ENCODE peak calls at places on chromosomes 5 and 9, in ten cellular contexts. X is AG10803; M is stimulated activated CD8-positive, alpha-beta memory T cell treated with anti-CD3 and anti-CD28 coated beads, Interleukin-4, amount 100 ng/mL, for 24 hours; D is KBM-7; I is mesendoderm; J is activated CD4-positive, alpha-beta T cell treated with anti-CD3 and anti-CD28 coated beads for 24 hours; S is lower leg skin; O is non-pigmented ciliary epithelial cell; V is activated CD4-positive, alpha-beta memory T cell treated with anti-CD3 and anti-CD28 coated beads for 36 hours; H is effector memory CD8-positive, alpha-beta T cell. Z is an unnamed sample.

GRCh38 chr9:114348906-114349482 is 19.3 kb downstream of the ORM2 start:
- DNase-seq in D (peak), J (peak), M (peak), S (peak), H (no peak), O (peak), V (peak), I (peak), X (peak), Z (peak)

GRCh38 chr5:43608406-43608805 is 5.4 kb downstream of the NNT start:
- DNase-seq in S (no peak), I (no peak), O (no peak), V (no peak), H (no peak), X (no peak), M (no peak), D (no peak), J (no peak), Z (no peak)

GRCh38 chr5:125439243-125439642 is 692.8 kb upstream of the ZNF608 start:
- DNase-seq in I (peak), H (no peak), O (no peak), J (no peak), S (no peak), D (no peak), V (no peak), M (no peak), X (no peak), Z (no peak)

GRCh38 chr5:125699860-125700259 is 723.3 kb upstream of the GRAMD2B start:
- DNase-seq in H (no peak), X (no peak), I (no peak), M (no peak), J (no peak), O (no peak), S (no peak), D (no peak), V (no peak), Z (no peak)

GRCh38 chr9:19720374-19720773 is 68.5 kb downstream of the SLC24A2 start:
- DNase-seq in O (peak), I (peak), X (peak), J (no peak), H (no peak), D (peak), V (no peak), S (no peak), M (no peak), Z (no peak)

GRCh38 chr9:108850293-108850897 is 5.4 kb downstream of the ACTL7B start:
- DNase-seq in D (no peak), V (no peak), M (no peak), H (no peak), S (no peak), I (peak), O (no peak), X (peak), J (no peak), Z (no peak)

GRCh38 chr5:116025831-116026230 is 6.4 kb upstream of the ARL14EPL start:
- DNase-seq in I (no peak), O (no peak), V (no peak), H (no peak), X (no peak), J (no peak), S (no peak), D (no peak), M (no peak), Z (no peak)

GRCh38 chr5:144135113-144135762 is 35.2 kb downstream of the YIPF5 start:
- DNase-seq in O (no peak), V (no peak), S (no peak), M (no peak), H (no peak), X (no peak), D (no peak), J (no peak), I (no peak), Z (no peak)

GRCh38 chr9:123678038-123678877 is 251.7 kb downstream of the DENND1A start:
- DNase-seq in O (no peak), D (no peak), X (no peak), H (no peak), S (no peak), J (no peak), V (no peak), M (no peak), I (no peak), Z (no peak)

GRCh38 chr9:84996049-84996448 is 326.5 kb downstream of the NTRK2 start:
- DNase-seq in J (no peak), D (no peak), I (no peak), V (no peak), X (peak), S (no peak), H (no peak), M (no peak), O (no peak), Z (no peak)

GRCh38 chr5:62621280-62621679 is 42.7 kb downstream of the LRRC70 start:
- DNase-seq in D (no peak), O (no peak), M (no peak), S (no peak), I (peak), J (no peak), H (no peak), V (no peak), X (no peak), Z (no peak)

GRCh38 chr9:121820286-121821005 is 169.0 kb downstream of the DAB2IP start:
- DNase-seq in O (no peak), H (no peak), X (no peak), V (no peak), M (no peak), J (no peak), I (no peak), D (no peak), S (no peak), Z (no peak)

GRCh38 chr9:86941196-86941595 is 6.1 kb downstream of the GAS1 start:
- DNase-seq in M (no peak), D (no peak), H (no peak), S (no peak), J (no peak), O (no peak), X (no peak), V (no peak), I (no peak), Z (no peak)

GRCh38 chr9:3525088-3525835 is 539 bp downstream of the RFX3 start:
- DNase-seq in D (peak), J (no peak), V (peak), X (no peak), I (peak), M (no peak), S (no peak), O (no peak), H (peak), Z (no peak)

GRCh38 chr5:176178789-176179188 is 59.4 kb upstream of the SIMC1 start:
- DNase-seq in O (no peak), J (no peak), M (no peak), V (no peak), I (no peak), X (no peak), H (no peak), S (no peak), D (no peak), Z (no peak)

GRCh38 chr5:126920291-126920690 is 110.1 kb downstream of the MARCHF3 start:
- DNase-seq in O (no peak), H (no peak), S (no peak), V (no peak), D (no peak), X (peak), I (no peak), J (no peak), M (no peak), Z (peak)

GRCh38 chr5:60852940-60853339 is 8.9 kb upstream of the ELOVL7 start:
- DNase-seq in D (no peak), O (no peak), H (no peak), X (no peak), I (peak), M (no peak), J (no peak), S (no peak), V (no peak), Z (no peak)

GRCh38 chr5:59367791-59368394 is 525.6 kb downstream of the PDE4D start:
- DNase-seq in D (peak), O (peak), M (no peak), J (peak), I (peak), S (peak), V (peak), X (peak), H (peak), Z (peak)

GRCh38 chr5:103283120-103283519 is 24.6 kb downstream of the MACIR start:
- DNase-seq in M (no peak), H (no peak), S (no peak), I (no peak), O (no peak), J (no peak), V (no peak), D (no peak), X (no peak), Z (no peak)

GRCh38 chr9:27433599-27434325 is 90.3 kb upstream of the IFNK start:
- DNase-seq in V (no peak), J (no peak), H (no peak), O (no peak), M (no peak), I (peak), D (no peak), X (no peak), S (no peak), Z (no peak)

GRCh38 chr9:111967621-111968020 is 71.0 kb downstream of the UGCG start:
- DNase-seq in S (no peak), V (no peak), J (no peak), D (no peak), H (no peak), X (no peak), O (no peak), M (no peak), I (no peak), Z (no peak)

GRCh38 chr9:117405950-117406705 is 8.7 kb downstream of the ASTN2 start:
- DNase-seq in V (no peak), O (no peak), X (no peak), D (no peak), S (no peak), I (peak), M (no peak), J (no peak), H (no peak), Z (no peak)

GRCh38 chr9:135116892-135117680 is 29.6 kb downstream of the OLFM1 start:
- DNase-seq in I (peak), J (no peak), X (no peak), M (no peak), H (no peak), D (no peak), S (no peak), V (no peak), O (no peak), Z (no peak)

GRCh38 chr5:40717281-40717680 is 37.6 kb downstream of the PTGER4 start:
- DNase-seq in H (no peak), V (no peak), O (peak), S (no peak), J (no peak), M (no peak), X (peak), D (no peak), I (no peak), Z (no peak)

GRCh38 chr9:77127071-77127470 is 50.3 kb upstream of the VPS13A start:
- DNase-seq in D (no peak), O (no peak), M (no peak), S (no peak), X (no peak), H (no peak), I (no peak), J (no peak), V (no peak), Z (no peak)

GRCh38 chr5:36531401-36531800 is 75.0 kb upstream of the SLC1A3 start:
- DNase-seq in H (no peak), M (no peak), X (peak), S (no peak), I (no peak), V (no peak), O (no peak), J (no peak), D (no peak), Z (no peak)

GRCh38 chr9:26261503-26262330 is 583.5 kb upstream of the TUSC1 start:
- DNase-seq in V (no peak), D (no peak), S (no peak), I (peak), X (peak), M (no peak), J (no peak), O (peak), H (no peak), Z (no peak)

GRCh38 chr5:11777096-11777495 is 127.2 kb downstream of the CTNND2 start:
- DNase-seq in M (no peak), X (no peak), S (no peak), H (no peak), V (no peak), J (no peak), O (no peak), D (no peak), I (no peak), Z (no peak)

GRCh38 chr9:87278971-87279731 is 218.5 kb upstream of the DAPK1 start:
- DNase-seq in J (no peak), V (no peak), X (peak), M (no peak), S (no peak), O (no peak), D (no peak), H (no peak), I (no peak), Z (no peak)

Z was measured in AG09319.